ENCODE peak calls at places on chromosome 2, in five cellular contexts. One of them, this sample, is unnamed.

GRCh38 chr2:221124542-221125235 is 447.4 kb downstream of the EPHA4 start:
- DNase-seq in cortex of kidney: no peak
- DNase-seq in OCI-LY7: no peak
- DNase-seq in activated T-helper 9 cell treated with anti-CD3 and anti-CD28 coated beads, Interleukin-2, amount 50 U/mL, for 16 hours: no peak
- DNase-seq in iris pigment epithelial cell: no peak
- DNase-seq in this sample: no peak

GRCh38 chr2:211930331-211930730 is 608.3 kb downstream of the ERBB4 start:
- DNase-seq in cortex of kidney: no peak
- DNase-seq in activated T-helper 9 cell treated with anti-CD3 and anti-CD28 coated beads, Interleukin-2, amount 50 U/mL, for 16 hours: no peak
- DNase-seq in iris pigment epithelial cell: no peak
- DNase-seq in OCI-LY7: peak
- DNase-seq in this sample: no peak

GRCh38 chr2:200814276-200814815 is 2.6 kb downstream of the BZW1 start:
- DNase-seq in OCI-LY7: no peak
- DNase-seq in iris pigment epithelial cell: peak
- DNase-seq in activated T-helper 9 cell treated with anti-CD3 and anti-CD28 coated beads, Interleukin-2, amount 50 U/mL, for 16 hours: no peak
- DNase-seq in cortex of kidney: no peak
- DNase-seq in this sample: no peak

GRCh38 chr2:65046633-65047407 is 9.4 kb upstream of the CEP68 start:
- DNase-seq in OCI-LY7: no peak
- DNase-seq in activated T-helper 9 cell treated with anti-CD3 and anti-CD28 coated beads, Interleukin-2, amount 50 U/mL, for 16 hours: no peak
- DNase-seq in cortex of kidney: no peak
- DNase-seq in iris pigment epithelial cell: no peak
- DNase-seq in this sample: no peak

GRCh38 chr2:194602750-194603149 is 1054.3 kb upstream of the SLC39A10 start:
- DNase-seq in cortex of kidney: no peak
- DNase-seq in OCI-LY7: no peak
- DNase-seq in iris pigment epithelial cell: no peak
- DNase-seq in activated T-helper 9 cell treated with anti-CD3 and anti-CD28 coated beads, Interleukin-2, amount 50 U/mL, for 16 hours: no peak
- DNase-seq in this sample: no peak

GRCh38 chr2:240351826-240352426 is 83.5 kb upstream of the GPC1 start:
- DNase-seq in activated T-helper 9 cell treated with anti-CD3 and anti-CD28 coated beads, Interleukin-2, amount 50 U/mL, for 16 hours: no peak
- DNase-seq in cortex of kidney: no peak
- DNase-seq in iris pigment epithelial cell: no peak
- DNase-seq in OCI-LY7: no peak
- DNase-seq in this sample: no peak

GRCh38 chr2:207791579-207792243 is 22.0 kb upstream of the FZD5 start:
- DNase-seq in OCI-LY7: no peak
- DNase-seq in activated T-helper 9 cell treated with anti-CD3 and anti-CD28 coated beads, Interleukin-2, amount 50 U/mL, for 16 hours: no peak
- DNase-seq in cortex of kidney: no peak
- DNase-seq in iris pigment epithelial cell: no peak
- DNase-seq in this sample: no peak

GRCh38 chr2:128276878-128277675 is 41.6 kb downstream of the HS6ST1 start:
- DNase-seq in activated T-helper 9 cell treated with anti-CD3 and anti-CD28 coated beads, Interleukin-2, amount 50 U/mL, for 16 hours: no peak
- DNase-seq in iris pigment epithelial cell: no peak
- DNase-seq in cortex of kidney: no peak
- DNase-seq in OCI-LY7: no peak
- DNase-seq in this sample: no peak

GRCh38 chr2:10964076-10964812 is 52.5 kb downstream of the KCNF1 start:
- DNase-seq in OCI-LY7: no peak
- DNase-seq in activated T-helper 9 cell treated with anti-CD3 and anti-CD28 coated beads, Interleukin-2, amount 50 U/mL, for 16 hours: no peak
- DNase-seq in iris pigment epithelial cell: peak
- DNase-seq in cortex of kidney: no peak
- DNase-seq in this sample: no peak

GRCh38 chr2:158024288-158024898 is 77.3 kb upstream of the UPP2 start:
- DNase-seq in cortex of kidney: no peak
- DNase-seq in activated T-helper 9 cell treated with anti-CD3 and anti-CD28 coated beads, Interleukin-2, amount 50 U/mL, for 16 hours: peak
- DNase-seq in OCI-LY7: peak
- DNase-seq in iris pigment epithelial cell: peak
- DNase-seq in this sample: peak

GRCh38 chr2:237161239-237161638 is 75.5 kb downstream of the COPS8 start:
- DNase-seq in activated T-helper 9 cell treated with anti-CD3 and anti-CD28 coated beads, Interleukin-2, amount 50 U/mL, for 16 hours: no peak
- DNase-seq in OCI-LY7: no peak
- DNase-seq in cortex of kidney: no peak
- DNase-seq in iris pigment epithelial cell: no peak
- DNase-seq in this sample: no peak

GRCh38 chr2:219459460-219460311 is 25.0 kb downstream of the SPEG start:
- DNase-seq in activated T-helper 9 cell treated with anti-CD3 and anti-CD28 coated beads, Interleukin-2, amount 50 U/mL, for 16 hours: no peak
- DNase-seq in OCI-LY7: peak
- DNase-seq in iris pigment epithelial cell: peak
- DNase-seq in cortex of kidney: no peak
- DNase-seq in this sample: no peak

GRCh38 chr2:11657646-11658045 is 12.3 kb downstream of the NTSR2 start:
- DNase-seq in cortex of kidney: no peak
- DNase-seq in iris pigment epithelial cell: no peak
- DNase-seq in OCI-LY7: no peak
- DNase-seq in activated T-helper 9 cell treated with anti-CD3 and anti-CD28 coated beads, Interleukin-2, amount 50 U/mL, for 16 hours: no peak
- DNase-seq in this sample: no peak